ENCODE peak calls at places on chromosomes 12 and 14, in six cellular contexts. One of them, this sample, is unnamed.
A peak's percentile ranks its signal among the peaks of the same experiment; 100 is the strongest.

GRCh38 chr14:97523936-97524335 is 726.8 kb downstream of the VRK1 start:
- DNase-seq in left colon: no peak
- DNase-seq in fibroblast of pulmonary artery: no peak
- DNase-seq in prostate gland: no peak
- DNase-seq in fibroblast of the conjunctiva: no peak
- DNase-seq in stimulated activated naive CD4-positive, alpha-beta T cell: no peak
- DNase-seq in this sample: no peak

GRCh38 chr14:54727929-54728328 is 161.0 kb downstream of the SAMD4A start:
- DNase-seq in fibroblast of pulmonary artery: no peak
- DNase-seq in stimulated activated naive CD4-positive, alpha-beta T cell: no peak
- DNase-seq in left colon: no peak
- DNase-seq in fibroblast of the conjunctiva: no peak
- DNase-seq in prostate gland: no peak
- DNase-seq in this sample: no peak

GRCh38 chr12:21815306-21816062 is 41.0 kb upstream of the KCNJ8 start:
- DNase-seq in fibroblast of pulmonary artery: peak; percentile 11
- DNase-seq in left colon: no peak
- DNase-seq in fibroblast of the conjunctiva: no peak
- DNase-seq in stimulated activated naive CD4-positive, alpha-beta T cell: no peak
- DNase-seq in prostate gland: no peak
- DNase-seq in this sample: no peak

GRCh38 chr14:101083564-101084435 is 180.3 kb upstream of the RTL1 start:
- DNase-seq in prostate gland: no peak
- DNase-seq in stimulated activated naive CD4-positive, alpha-beta T cell: no peak
- DNase-seq in left colon: peak; percentile 23
- DNase-seq in fibroblast of pulmonary artery: no peak
- DNase-seq in fibroblast of the conjunctiva: no peak
- DNase-seq in this sample: no peak

GRCh38 chr12:31874961-31875608 is 84.1 kb upstream of the RESF1 start:
- DNase-seq in prostate gland: peak; percentile 12
- DNase-seq in left colon: peak; percentile 33
- DNase-seq in stimulated activated naive CD4-positive, alpha-beta T cell: peak; percentile 67
- DNase-seq in fibroblast of the conjunctiva: peak; percentile 35
- DNase-seq in fibroblast of pulmonary artery: peak; percentile 96
- DNase-seq in this sample: peak; percentile 68

GRCh38 chr12:86052921-86053320 is 178.8 kb downstream of the NTS start:
- DNase-seq in fibroblast of pulmonary artery: no peak
- DNase-seq in fibroblast of the conjunctiva: no peak
- DNase-seq in stimulated activated naive CD4-positive, alpha-beta T cell: no peak
- DNase-seq in left colon: no peak
- DNase-seq in prostate gland: no peak
- DNase-seq in this sample: no peak

GRCh38 chr12:104701756-104702155 is 245.0 kb downstream of the CHST11 start:
- DNase-seq in stimulated activated naive CD4-positive, alpha-beta T cell: no peak
- DNase-seq in prostate gland: no peak
- DNase-seq in fibroblast of pulmonary artery: no peak
- DNase-seq in fibroblast of the conjunctiva: no peak
- DNase-seq in left colon: no peak
- DNase-seq in this sample: no peak

GRCh38 chr14:21308479-21309237 is 28.8 kb downstream of the RPGRIP1 start:
- DNase-seq in prostate gland: peak; percentile 93
- DNase-seq in left colon: peak; percentile 82
- DNase-seq in fibroblast of pulmonary artery: peak; percentile 77
- DNase-seq in stimulated activated naive CD4-positive, alpha-beta T cell: peak; percentile 73
- DNase-seq in fibroblast of the conjunctiva: peak; percentile 28
- DNase-seq in this sample: peak; percentile 83

GRCh38 chr12:20492251-20492728 is 124.0 kb downstream of the PDE3A start:
- DNase-seq in prostate gland: no peak
- DNase-seq in stimulated activated naive CD4-positive, alpha-beta T cell: no peak
- DNase-seq in left colon: no peak
- DNase-seq in fibroblast of pulmonary artery: peak; percentile 63
- DNase-seq in fibroblast of the conjunctiva: peak; percentile 34
- DNase-seq in this sample: no peak

GRCh38 chr14:64035143-64035542 is 182.3 kb downstream of the SYNE2 start:
- DNase-seq in fibroblast of the conjunctiva: no peak
- DNase-seq in fibroblast of pulmonary artery: peak; percentile 18
- DNase-seq in stimulated activated naive CD4-positive, alpha-beta T cell: no peak
- DNase-seq in left colon: no peak
- DNase-seq in prostate gland: no peak
- DNase-seq in this sample: no peak

GRCh38 chr14:69291891-69292586 is 32.1 kb downstream of the GALNT16 start:
- DNase-seq in prostate gland: no peak
- DNase-seq in fibroblast of pulmonary artery: no peak
- DNase-seq in left colon: no peak
- DNase-seq in fibroblast of the conjunctiva: no peak
- DNase-seq in stimulated activated naive CD4-positive, alpha-beta T cell: no peak
- DNase-seq in this sample: no peak

GRCh38 chr12:49093746-49094103 is 876 bp downstream of the DHH start:
- DNase-seq in prostate gland: no peak
- DNase-seq in left colon: no peak
- DNase-seq in stimulated activated naive CD4-positive, alpha-beta T cell: no peak
- DNase-seq in fibroblast of pulmonary artery: no peak
- DNase-seq in fibroblast of the conjunctiva: no peak
- DNase-seq in this sample: no peak

GRCh38 chr14:37131205-37131604 is 41.2 kb downstream of the SLC25A21 start:
- DNase-seq in stimulated activated naive CD4-positive, alpha-beta T cell: no peak
- DNase-seq in prostate gland: no peak
- DNase-seq in left colon: no peak
- DNase-seq in fibroblast of pulmonary artery: no peak
- DNase-seq in fibroblast of the conjunctiva: no peak
- DNase-seq in this sample: no peak

GRCh38 chr14:95433094-95433478 is 83.4 kb downstream of the SYNE3 start:
- DNase-seq in prostate gland: no peak
- DNase-seq in fibroblast of pulmonary artery: no peak
- DNase-seq in left colon: no peak
- DNase-seq in stimulated activated naive CD4-positive, alpha-beta T cell: no peak
- DNase-seq in fibroblast of the conjunctiva: no peak
- DNase-seq in this sample: no peak

GRCh38 chr14:94770251-94770749 is 387 bp upstream of the GSC start:
- DNase-seq in fibroblast of pulmonary artery: peak; percentile 39
- DNase-seq in left colon: no peak
- DNase-seq in fibroblast of the conjunctiva: peak; percentile 6
- DNase-seq in prostate gland: no peak
- DNase-seq in stimulated activated naive CD4-positive, alpha-beta T cell: no peak
- DNase-seq in this sample: no peak

GRCh38 chr12:22163594-22163993 is 117.6 kb downstream of the CMAS start:
- DNase-seq in left colon: no peak
- DNase-seq in stimulated activated naive CD4-positive, alpha-beta T cell: peak; percentile 15
- DNase-seq in fibroblast of the conjunctiva: no peak
- DNase-seq in prostate gland: no peak
- DNase-seq in fibroblast of pulmonary artery: no peak
- DNase-seq in this sample: no peak

GRCh38 chr14:52049721-52050588 is 18.9 kb downstream of the NID2 start:
- DNase-seq in left colon: peak; percentile 25
- DNase-seq in fibroblast of pulmonary artery: no peak
- DNase-seq in prostate gland: no peak
- DNase-seq in fibroblast of the conjunctiva: no peak
- DNase-seq in stimulated activated naive CD4-positive, alpha-beta T cell: no peak
- DNase-seq in this sample: no peak

GRCh38 chr12:111369496-111370220 is 763 bp upstream of the PHETA1 start:
- DNase-seq in fibroblast of pulmonary artery: no peak
- DNase-seq in left colon: no peak
- DNase-seq in stimulated activated naive CD4-positive, alpha-beta T cell: no peak
- DNase-seq in prostate gland: no peak
- DNase-seq in fibroblast of the conjunctiva: no peak
- DNase-seq in this sample: no peak

GRCh38 chr14:70917633-70918032 is 10.4 kb downstream of the PCNX1 start:
- DNase-seq in fibroblast of the conjunctiva: no peak
- DNase-seq in prostate gland: no peak
- DNase-seq in stimulated activated naive CD4-positive, alpha-beta T cell: peak; percentile 17
- DNase-seq in fibroblast of pulmonary artery: no peak
- DNase-seq in left colon: no peak
- DNase-seq in this sample: peak; percentile 47

GRCh38 chr12:13339538-13339937 is 143.0 kb downstream of the EMP1 start:
- DNase-seq in fibroblast of the conjunctiva: no peak
- DNase-seq in fibroblast of pulmonary artery: no peak
- DNase-seq in stimulated activated naive CD4-positive, alpha-beta T cell: no peak
- DNase-seq in prostate gland: no peak
- DNase-seq in left colon: no peak
- DNase-seq in this sample: no peak

GRCh38 chr12:113568021-113568420 is 96.3 kb upstream of the LHX5 start:
- DNase-seq in fibroblast of the conjunctiva: no peak
- DNase-seq in left colon: no peak
- DNase-seq in stimulated activated naive CD4-positive, alpha-beta T cell: no peak
- DNase-seq in prostate gland: no peak
- DNase-seq in fibroblast of pulmonary artery: no peak
- DNase-seq in this sample: no peak

GRCh38 chr14:31990959-31991541 is 86.1 kb upstream of the ARHGAP5 start:
- DNase-seq in fibroblast of the conjunctiva: no peak
- DNase-seq in stimulated activated naive CD4-positive, alpha-beta T cell: no peak
- DNase-seq in left colon: no peak
- DNase-seq in prostate gland: no peak
- DNase-seq in fibroblast of pulmonary artery: peak; percentile 47
- DNase-seq in this sample: no peak

GRCh38 chr12:5807090-5807414 is 138.0 kb downstream of the ANO2 start:
- DNase-seq in fibroblast of the conjunctiva: no peak
- DNase-seq in left colon: no peak
- DNase-seq in stimulated activated naive CD4-positive, alpha-beta T cell: no peak
- DNase-seq in prostate gland: no peak
- DNase-seq in fibroblast of pulmonary artery: no peak
- DNase-seq in this sample: no peak

GRCh38 chr14:27008187-27008586 is 410.4 kb upstream of the NOVA1 start:
- DNase-seq in left colon: no peak
- DNase-seq in fibroblast of pulmonary artery: no peak
- DNase-seq in stimulated activated naive CD4-positive, alpha-beta T cell: no peak
- DNase-seq in prostate gland: no peak
- DNase-seq in fibroblast of the conjunctiva: no peak
- DNase-seq in this sample: no peak

GRCh38 chr14:67571275-67571990 is 28.6 kb downstream of the PIGH start:
- DNase-seq in fibroblast of pulmonary artery: peak; percentile 68
- DNase-seq in prostate gland: peak; percentile 64
- DNase-seq in left colon: peak; percentile 77
- DNase-seq in stimulated activated naive CD4-positive, alpha-beta T cell: peak; percentile 66
- DNase-seq in fibroblast of the conjunctiva: peak; percentile 13
- DNase-seq in this sample: peak; percentile 62

GRCh38 chr12:91982946-91983345 is 162.7 kb downstream of the BTG1 start:
- DNase-seq in fibroblast of pulmonary artery: no peak
- DNase-seq in left colon: no peak
- DNase-seq in fibroblast of the conjunctiva: no peak
- DNase-seq in prostate gland: no peak
- DNase-seq in stimulated activated naive CD4-positive, alpha-beta T cell: no peak
- DNase-seq in this sample: no peak

GRCh38 chr12:120620624-120621023 is 19.8 kb upstream of the CABP1 start:
- DNase-seq in left colon: peak; percentile 47
- DNase-seq in prostate gland: no peak
- DNase-seq in stimulated activated naive CD4-positive, alpha-beta T cell: no peak
- DNase-seq in fibroblast of the conjunctiva: no peak
- DNase-seq in fibroblast of pulmonary artery: no peak
- DNase-seq in this sample: no peak

GRCh38 chr12:26402648-26403047 is 207.3 kb downstream of the SSPN start:
- DNase-seq in fibroblast of the conjunctiva: no peak
- DNase-seq in prostate gland: peak; percentile 71
- DNase-seq in fibroblast of pulmonary artery: no peak
- DNase-seq in left colon: peak; percentile 40
- DNase-seq in stimulated activated naive CD4-positive, alpha-beta T cell: no peak
- DNase-seq in this sample: no peak

GRCh38 chr12:114403044-114403689 is 2.8 kb downstream of the TBX5 start:
- DNase-seq in stimulated activated naive CD4-positive, alpha-beta T cell: no peak
- DNase-seq in left colon: no peak
- DNase-seq in fibroblast of pulmonary artery: peak; percentile 52
- DNase-seq in fibroblast of the conjunctiva: no peak
- DNase-seq in prostate gland: no peak
- DNase-seq in this sample: no peak

GRCh38 chr12:75820848-75821578 is 210.6 kb downstream of the PHLDA1 start:
- DNase-seq in fibroblast of the conjunctiva: peak; percentile 87
- DNase-seq in left colon: peak; percentile 20
- DNase-seq in fibroblast of pulmonary artery: peak; percentile 55
- DNase-seq in prostate gland: no peak
- DNase-seq in stimulated activated naive CD4-positive, alpha-beta T cell: no peak
- DNase-seq in this sample: no peak

GRCh38 chr12:59715434-59715833 is 119.6 kb downstream of the SLC16A7 start:
- DNase-seq in prostate gland: no peak
- DNase-seq in stimulated activated naive CD4-positive, alpha-beta T cell: no peak
- DNase-seq in fibroblast of pulmonary artery: no peak
- DNase-seq in left colon: no peak
- DNase-seq in fibroblast of the conjunctiva: no peak
- DNase-seq in this sample: no peak

GRCh38 chr12:21428241-21428640 is 9.2 kb upstream of the PYROXD1 start:
- DNase-seq in prostate gland: no peak
- DNase-seq in left colon: no peak
- DNase-seq in stimulated activated naive CD4-positive, alpha-beta T cell: no peak
- DNase-seq in fibroblast of the conjunctiva: no peak
- DNase-seq in fibroblast of pulmonary artery: peak; percentile 11
- DNase-seq in this sample: no peak

GRCh38 chr12:65649126-65649525 is 175.2 kb upstream of the HMGA2 start:
- DNase-seq in left colon: no peak
- DNase-seq in prostate gland: peak; percentile 28
- DNase-seq in fibroblast of the conjunctiva: peak; percentile 99
- DNase-seq in stimulated activated naive CD4-positive, alpha-beta T cell: no peak
- DNase-seq in fibroblast of pulmonary artery: peak; percentile 99
- DNase-seq in this sample: no peak

GRCh38 chr12:87782838-87783237 is 246.4 kb downstream of the C12orf50 start:
- DNase-seq in stimulated activated naive CD4-positive, alpha-beta T cell: no peak
- DNase-seq in fibroblast of pulmonary artery: no peak
- DNase-seq in left colon: no peak
- DNase-seq in prostate gland: no peak
- DNase-seq in fibroblast of the conjunctiva: no peak
- DNase-seq in this sample: no peak

GRCh38 chr14:103186241-103186835 is 63.1 kb downstream of the TNFAIP2 start:
- DNase-seq in left colon: no peak
- DNase-seq in fibroblast of pulmonary artery: no peak
- DNase-seq in prostate gland: no peak
- DNase-seq in fibroblast of the conjunctiva: no peak
- DNase-seq in stimulated activated naive CD4-positive, alpha-beta T cell: no peak
- DNase-seq in this sample: no peak

GRCh38 chr12:102110782-102111181 is 9.1 kb downstream of the NUP37 start:
- DNase-seq in fibroblast of pulmonary artery: no peak
- DNase-seq in left colon: no peak
- DNase-seq in stimulated activated naive CD4-positive, alpha-beta T cell: no peak
- DNase-seq in prostate gland: no peak
- DNase-seq in fibroblast of the conjunctiva: no peak
- DNase-seq in this sample: no peak

GRCh38 chr14:89773644-89774316 is 180.8 kb downstream of the EFCAB11 start:
- DNase-seq in fibroblast of pulmonary artery: peak; percentile 33
- DNase-seq in prostate gland: no peak
- DNase-seq in fibroblast of the conjunctiva: no peak
- DNase-seq in stimulated activated naive CD4-positive, alpha-beta T cell: peak; percentile 64
- DNase-seq in left colon: peak; percentile 56
- DNase-seq in this sample: peak; percentile 49

GRCh38 chr14:50937325-50937724 is 7.0 kb downstream of the PYGL start:
- DNase-seq in prostate gland: no peak
- DNase-seq in fibroblast of the conjunctiva: no peak
- DNase-seq in stimulated activated naive CD4-positive, alpha-beta T cell: no peak
- DNase-seq in fibroblast of pulmonary artery: peak; percentile 65
- DNase-seq in left colon: no peak
- DNase-seq in this sample: no peak

GRCh38 chr14:31677630-31678029 is 116.4 kb downstream of the NUBPL start:
- DNase-seq in prostate gland: no peak
- DNase-seq in fibroblast of the conjunctiva: no peak
- DNase-seq in stimulated activated naive CD4-positive, alpha-beta T cell: no peak
- DNase-seq in left colon: no peak
- DNase-seq in fibroblast of pulmonary artery: no peak
- DNase-seq in this sample: no peak

GRCh38 chr12:68919581-68920239 is 13.3 kb downstream of the CPM start:
- DNase-seq in stimulated activated naive CD4-positive, alpha-beta T cell: no peak
- DNase-seq in fibroblast of the conjunctiva: no peak
- DNase-seq in left colon: no peak
- DNase-seq in fibroblast of pulmonary artery: no peak
- DNase-seq in prostate gland: no peak
- DNase-seq in this sample: no peak

This sample was measured in CD4-positive, alpha-beta memory T cell.